ENCODE peak calls at places on chromosomes 13 and 19, in seven cellular contexts. M, E, X, O, I, L and V are unnamed samples.

GRCh38 chr13:111911141-111911720 is 155.7 kb upstream of the SOX1 start:
- DNase-seq in E (no peak), I (no peak), X (no peak), M (no peak), L (peak), O (no peak), V (no peak)

GRCh38 chr13:112802808-112803207 is 113.0 kb downstream of the ATP11A start:
- DNase-seq in O (no peak), E (no peak), I (no peak), M (no peak), X (no peak), L (no peak), V (no peak)

GRCh38 chr19:19067276-19068072 is 3.7 kb downstream of the SLC25A42 start:
- DNase-seq in L (no peak), E (no peak), I (no peak), X (no peak), M (no peak), O (no peak), V (no peak)

GRCh38 chr19:41939861-41940442 is 11.7 kb upstream of the ERFL start:
- DNase-seq in M (no peak), I (peak), X (peak), L (peak), O (no peak), E (no peak), V (no peak)

GRCh38 chr13:94169783-94170513 is 309.5 kb downstream of the DCT start:
- DNase-seq in E (no peak), X (peak), L (no peak), M (no peak), O (no peak), I (no peak), V (peak)

GRCh38 chr13:30114586-30115256 is 192.6 kb downstream of the KATNAL1 start:
- DNase-seq in L (peak), E (peak), O (peak), I (peak), X (peak), M (peak), V (peak)

GRCh38 chr19:41205995-41206394 is 13.0 kb downstream of the CYP2S1 start:
- DNase-seq in I (no peak), X (no peak), O (no peak), L (no peak), E (no peak), M (no peak), V (no peak)

GRCh38 chr13:59730026-59730425 is 433.7 kb downstream of the DIAPH3 start:
- DNase-seq in I (no peak), E (no peak), L (no peak), X (no peak), O (no peak), M (no peak), V (no peak)

GRCh38 chr13:105107781-105108180 is 1427.7 kb downstream of the EFNB2 start:
- DNase-seq in M (no peak), L (no peak), E (no peak), X (no peak), I (no peak), O (no peak), V (no peak)

GRCh38 chr13:30301827-30302226 is 5.5 kb downstream of the KATNAL1 start:
- DNase-seq in I (no peak), M (no peak), L (no peak), E (no peak), X (no peak), O (no peak), V (no peak)

GRCh38 chr19:41785653-41786052 is 10.7 kb upstream of the CEACAM3 start:
- DNase-seq in I (peak), E (no peak), M (peak), X (peak), O (peak), L (peak), V (no peak)

GRCh38 chr13:35917252-35917941 is 213.8 kb downstream of the DCLK1 start:
- DNase-seq in X (peak), L (no peak), I (no peak), E (no peak), M (no peak), O (no peak), V (no peak)

GRCh38 chr13:74930402-74931165 is 551.4 kb downstream of the TBC1D4 start:
- DNase-seq in X (no peak), I (no peak), O (peak), E (peak), L (no peak), M (no peak), V (no peak)

GRCh38 chr13:52449323-52450011 is 967 bp downstream of the VPS36 start:
- DNase-seq in L (no peak), M (no peak), E (no peak), O (no peak), I (no peak), X (peak), V (no peak)

GRCh38 chr19:9075064-9075964 is 11.5 kb upstream of the OR1M1 start:
- DNase-seq in O (peak), M (no peak), L (peak), I (no peak), X (peak), E (peak), V (peak)

GRCh38 chr13:26523007-26523406 is 34.5 kb upstream of the WASF3 start:
- DNase-seq in L (no peak), O (no peak), E (no peak), M (no peak), X (no peak), I (no peak), V (no peak)

GRCh38 chr13:51845574-51846318 is 769 bp upstream of the TMEM272 start:
- DNase-seq in O (no peak), I (no peak), L (no peak), X (peak), E (no peak), M (no peak), V (no peak)

GRCh38 chr19:35911790-35912189 is 3.7 kb upstream of the TYROBP start:
- DNase-seq in X (no peak), M (no peak), L (no peak), E (no peak), O (no peak), I (no peak), V (no peak)

DNA sequence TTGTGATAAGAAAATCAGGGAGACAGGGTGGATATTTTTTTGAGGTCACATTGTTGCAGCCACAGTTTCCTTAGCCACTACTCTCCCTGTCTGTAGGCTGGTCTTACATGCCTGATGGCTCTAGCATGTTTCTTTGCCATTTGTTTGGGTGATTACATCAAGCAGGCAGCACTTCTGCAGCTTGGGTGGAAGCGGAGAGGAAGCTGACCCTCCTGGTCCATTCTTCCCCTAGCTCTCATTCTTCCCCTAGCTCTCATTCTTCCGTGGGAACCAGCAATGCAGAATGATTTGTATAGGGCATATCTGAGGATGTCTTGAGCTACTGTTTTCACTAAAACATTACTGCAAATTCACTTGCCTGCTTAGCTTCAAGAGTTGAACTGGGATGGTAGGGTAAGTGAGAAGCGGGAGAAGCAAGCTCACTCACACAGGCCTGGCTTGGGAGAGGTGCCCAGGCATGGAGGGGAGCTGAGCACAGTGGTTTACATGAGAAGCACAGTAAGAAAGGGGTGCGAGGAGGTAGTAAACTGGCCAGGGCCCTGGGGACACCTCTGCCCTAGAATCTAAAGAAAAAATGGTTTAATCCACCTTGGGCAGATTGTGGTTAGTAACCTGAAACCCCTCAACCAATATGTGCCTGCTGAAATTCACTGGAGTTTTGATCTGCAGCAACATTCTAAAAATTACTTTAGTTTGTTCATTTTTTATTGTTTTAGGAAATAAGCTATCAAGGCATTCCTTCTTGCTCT is 538.9 kb downstream of the RFC3 start:
- DNase-seq in X (no peak), I (no peak), M (no peak), O (no peak), E (no peak), L (no peak), V (no peak)
- H3K27ac ChIP-seq in X (no peak), I (no peak), M (no peak), O (no peak), E (no peak), L (no peak), V (no peak)

GRCh38 chr19:33301900-33302174 is 497 bp downstream of the CEBPA start:
- DNase-seq in I (no peak), O (no peak), X (no peak), E (no peak), L (no peak), M (no peak), V (no peak)
- H3K27ac ChIP-seq in I (no peak), O (no peak), X (no peak), E (no peak), L (peak), M (no peak), V (peak)

GRCh38 chr13:98307744-98308524 is 130.9 kb upstream of the RNF113B start:
- DNase-seq in I (no peak), E (no peak), M (no peak), O (peak), X (peak), L (peak), V (no peak)
- H3K27ac ChIP-seq in I (no peak), E (no peak), M (no peak), O (peak), X (no peak), L (peak), V (no peak)

DNA sequence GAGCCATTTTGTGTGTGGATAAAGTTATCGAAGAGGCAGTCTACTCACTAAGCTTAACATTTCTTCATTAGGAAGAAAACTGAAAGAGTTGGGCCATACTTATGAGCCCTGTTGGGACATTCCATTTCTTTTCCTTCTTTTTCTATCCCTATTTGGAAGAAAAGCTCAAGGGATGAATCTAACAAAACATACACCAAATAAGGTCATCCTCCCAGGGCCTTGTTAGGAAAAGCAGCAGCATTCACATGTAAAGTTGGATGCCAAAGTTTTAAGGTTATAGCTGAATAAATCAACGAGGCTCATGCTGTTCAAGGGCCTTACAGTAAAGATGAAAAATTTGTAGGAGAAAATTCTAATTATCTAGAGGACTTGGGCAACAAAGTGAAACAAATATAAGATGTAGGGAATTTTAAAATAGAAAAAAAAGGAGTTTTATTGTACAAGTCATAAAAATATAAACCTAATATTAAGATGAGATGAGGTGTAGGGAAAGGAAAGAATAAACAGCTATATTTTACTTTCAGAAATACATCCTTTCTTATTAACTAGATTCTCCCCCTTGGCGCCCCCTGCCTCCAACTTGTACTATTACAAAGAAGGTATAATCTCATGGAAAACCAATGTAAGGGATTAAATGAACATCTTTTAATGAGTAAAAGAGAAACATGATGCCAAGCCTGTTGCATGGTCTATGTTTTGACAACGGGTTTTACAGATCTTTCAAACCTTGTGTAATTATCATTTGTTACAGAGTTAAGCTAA is 160.4 kb downstream of the PCDH20 start:
- DNase-seq in I (no peak), O (peak), L (peak), E (no peak), M (no peak), X (peak), V (no peak)
- H3K27ac ChIP-seq in I (no peak), O (no peak), L (no peak), E (no peak), M (no peak), X (no peak), V (no peak)